ENCODE peak calls at places on chromosomes 6 and 20, in five cellular contexts. One of them, this sample, is unnamed.

GRCh38 chr6:145427232-145427631 is 308.1 kb downstream of the EPM2A start:
- DNase-seq in lung microvascular endothelial cell: no peak
- DNase-seq in CD8-positive, alpha-beta T cell: no peak
- DNase-seq in astrocyte of the cerebellum: no peak
- DNase-seq in DMS153: no peak
- DNase-seq in this sample: no peak

GRCh38 chr6:128204621-128205020 is 303.8 kb upstream of the THEMIS start:
- DNase-seq in lung microvascular endothelial cell: no peak
- DNase-seq in CD8-positive, alpha-beta T cell: no peak
- DNase-seq in astrocyte of the cerebellum: no peak
- DNase-seq in DMS153: no peak
- DNase-seq in this sample: no peak

GRCh38 chr6:35327349-35328027 is 14.9 kb upstream of the PPARD start:
- DNase-seq in lung microvascular endothelial cell: peak; percentile 68
- DNase-seq in CD8-positive, alpha-beta T cell: peak; percentile 61
- DNase-seq in astrocyte of the cerebellum: no peak
- DNase-seq in DMS153: peak; percentile 35
- DNase-seq in this sample: peak; percentile 81

GRCh38 chr6:112881828-112882227 is 534.7 kb downstream of the RFPL4B start:
- DNase-seq in lung microvascular endothelial cell: no peak
- DNase-seq in CD8-positive, alpha-beta T cell: no peak
- DNase-seq in astrocyte of the cerebellum: no peak
- DNase-seq in DMS153: no peak
- DNase-seq in this sample: no peak

GRCh38 chr6:52538921-52539354 is 37.9 kb downstream of the TRAM2 start:
- DNase-seq in lung microvascular endothelial cell: no peak
- DNase-seq in CD8-positive, alpha-beta T cell: no peak
- DNase-seq in astrocyte of the cerebellum: no peak
- DNase-seq in DMS153: no peak
- DNase-seq in this sample: no peak

GRCh38 chr20:1283522-1284210 is 17.6 kb downstream of the SNPH start:
- DNase-seq in lung microvascular endothelial cell: no peak
- DNase-seq in CD8-positive, alpha-beta T cell: no peak
- DNase-seq in astrocyte of the cerebellum: no peak
- DNase-seq in DMS153: peak; percentile 17
- DNase-seq in this sample: no peak

GRCh38 chr6:144346719-144347446 is 61.7 kb downstream of the UTRN start:
- DNase-seq in lung microvascular endothelial cell: peak; percentile 83
- DNase-seq in CD8-positive, alpha-beta T cell: no peak
- DNase-seq in astrocyte of the cerebellum: no peak
- DNase-seq in DMS153: no peak
- DNase-seq in this sample: no peak

GRCh38 chr6:10759312-10759839 is 11.8 kb downstream of the TMEM14B start:
- DNase-seq in lung microvascular endothelial cell: peak; percentile 80
- DNase-seq in CD8-positive, alpha-beta T cell: no peak
- DNase-seq in astrocyte of the cerebellum: peak; percentile 87
- DNase-seq in DMS153: no peak
- DNase-seq in this sample: peak; percentile 28

GRCh38 chr20:17295991-17296390 is 69.2 kb downstream of the PCSK2 start:
- DNase-seq in lung microvascular endothelial cell: no peak
- DNase-seq in CD8-positive, alpha-beta T cell: no peak
- DNase-seq in astrocyte of the cerebellum: no peak
- DNase-seq in DMS153: no peak
- DNase-seq in this sample: no peak